ENCODE peak calls at places on chromosomes 6 and 20, in ten cellular contexts. H is HCT116, E is fibroblast of lung, P is mammary epithelial cell, W is kidney, C is heart right ventricle, R is transverse colon, F is ovary, A is ascending aorta, V is IMR-90. K is an unnamed sample.

GRCh38 chr6:135759831-135760230 is 91.7 kb upstream of the PDE7B start:
- DNase-seq in H (peak), E (no peak), P (peak), W (no peak), C (no peak), R (no peak), F (no peak), A (no peak), V (peak), K (no peak)

GRCh38 chr6:2132416-2132815 is 113.0 kb downstream of the GMDS start:
- DNase-seq in H (peak), E (peak), P (peak), W (no peak), C (no peak), R (no peak), F (no peak), A (no peak), V (peak), K (no peak)

GRCh38 chr20:62427172-62428007 is at the start of gene RBBP8NL:
- DNase-seq in H (peak), E (no peak), P (peak), W (peak), C (no peak), R (peak), F (no peak), A (no peak), V (no peak), K (no peak)

GRCh38 chr20:35828434-35828833 is 56.6 kb downstream of the PHF20 start:
- DNase-seq in H (no peak), E (no peak), P (no peak), W (no peak), C (peak), R (peak), F (no peak), A (no peak), V (no peak), K (no peak)

GRCh38 chr6:38346291-38347079 is 293.2 kb downstream of the BTBD9 start:
- DNase-seq in H (no peak), E (peak), P (peak), W (no peak), C (no peak), R (no peak), F (no peak), A (no peak), V (peak), K (no peak)

GRCh38 chr6:7137335-7138106 is 29.8 kb downstream of the RREB1 start:
- DNase-seq in H (no peak), E (peak), P (peak), W (no peak), C (peak), R (peak), F (peak), A (peak), V (peak), K (peak)

GRCh38 chr6:135488023-135488422 is 9.5 kb downstream of the AHI1 start:
- DNase-seq in H (no peak), E (peak), P (peak), W (no peak), C (no peak), R (no peak), F (no peak), A (no peak), V (peak), K (no peak)

GRCh38 chr20:41747226-41747625 is 129.0 kb upstream of the CHD6 start:
- DNase-seq in H (no peak), E (no peak), P (no peak), W (no peak), C (no peak), R (no peak), F (no peak), A (no peak), V (no peak), K (no peak)

GRCh38 chr6:148682990-148683389 is 63.8 kb upstream of the UST start:
- DNase-seq in H (no peak), E (no peak), P (no peak), W (no peak), C (no peak), R (peak), F (no peak), A (no peak), V (no peak), K (no peak)

DNA sequence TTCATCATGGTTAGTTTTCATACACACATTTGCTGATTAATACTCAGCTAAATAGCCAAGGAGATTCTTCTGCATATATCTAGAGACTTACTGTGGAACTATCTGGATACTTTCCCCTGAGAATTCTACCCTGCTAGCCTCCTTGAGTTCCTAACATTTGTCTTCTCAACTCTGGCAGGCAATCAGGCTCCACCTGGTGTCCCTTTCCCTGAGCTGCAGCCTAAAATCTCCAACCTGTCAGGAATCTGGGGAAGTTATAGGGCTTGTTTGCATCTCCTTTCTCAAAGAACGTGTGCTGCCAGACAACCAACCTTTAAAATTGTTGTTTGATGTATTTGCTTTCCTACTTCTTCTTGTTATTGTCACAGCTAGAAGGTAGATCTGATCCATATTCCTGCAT is 73.4 kb downstream of the FUT9 start:
- DNase-seq in H (peak), E (no peak), P (peak), W (no peak), C (no peak), R (no peak), F (no peak), A (no peak), V (no peak), K (no peak)
- TF ChIP-seq CTCF in H (peak), E (no peak), P (peak), W (no peak), C (no peak), R (no peak), F (no peak), A (no peak), V (no peak), K (no peak)

GRCh38 chr6:41640436-41640835 is 2.2 kb downstream of the MDFI start:
- DNase-seq in H (no peak), E (no peak), P (no peak), W (peak), C (no peak), R (no peak), F (no peak), A (no peak), V (no peak), K (no peak)
- H3K4me3 ChIP-seq in H (no peak), E (no peak), P (no peak), W (no peak), C (no peak), R (no peak), F (no peak), A (no peak), V (no peak), K (no peak)

DNA sequence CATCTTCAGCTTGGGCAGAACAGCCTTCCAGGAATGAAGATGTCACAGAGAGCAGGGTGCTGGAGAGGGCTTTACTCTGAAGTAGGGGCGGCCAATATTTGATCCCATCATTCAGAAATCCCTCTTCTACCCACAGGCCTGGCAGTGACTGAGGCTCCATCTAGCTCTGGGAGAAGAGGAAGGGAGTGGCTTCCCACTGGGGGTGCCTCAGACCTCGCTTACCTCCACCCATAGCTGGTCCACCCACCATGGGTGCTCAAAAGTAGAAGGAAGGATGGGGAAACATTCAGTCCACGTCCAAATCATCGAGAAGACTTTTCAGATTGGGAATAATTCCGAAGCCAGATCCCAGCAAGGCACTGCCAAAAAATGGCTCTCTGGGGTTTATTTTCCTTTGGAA is 11.8 kb upstream of the THBD start:
- DNase-seq in H (no peak), E (no peak), P (no peak), W (no peak), C (no peak), R (no peak), F (no peak), A (no peak), V (no peak), K (no peak)
- H3K27ac ChIP-seq in H (no peak), E (peak), P (no peak), W (no peak), C (peak), R (peak), F (peak), A (peak), V (no peak), K (no peak)

DNA sequence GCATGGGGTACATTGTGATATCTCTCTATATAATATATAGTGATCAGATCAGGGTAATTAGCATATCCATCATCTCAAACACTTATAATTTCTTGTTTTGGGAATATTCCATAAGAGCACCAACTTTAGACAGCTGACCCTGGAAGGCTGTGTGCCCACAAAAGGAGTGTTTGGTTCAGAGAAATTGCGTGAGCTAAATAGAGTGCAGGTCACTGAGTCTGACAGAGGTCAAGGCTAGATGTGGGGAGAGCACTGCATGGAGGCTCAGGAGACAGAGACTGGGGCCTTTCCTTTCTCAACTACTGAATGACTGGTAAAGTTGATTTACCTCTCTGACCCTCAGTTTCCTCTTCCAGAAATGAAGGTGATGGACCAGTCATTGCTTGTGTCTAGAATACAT is 114.9 kb upstream of the ADGRF1 start:
- DNase-seq in H (no peak), E (no peak), P (no peak), W (no peak), C (no peak), R (no peak), F (no peak), A (no peak), V (no peak), K (no peak)
- TF ChIP-seq CTCF in H (no peak), E (no peak), P (no peak), W (no peak), C (no peak), R (no peak), F (no peak), A (no peak), V (no peak), K (no peak)

GRCh38 chr20:57964011-57964862 is 254.4 kb upstream of the PMEPA1 start:
- DNase-seq in H (no peak), E (no peak), P (peak), W (no peak), C (peak), R (no peak), F (no peak), A (peak), V (no peak), K (no peak)
- H3K4me3 ChIP-seq in H (no peak), E (no peak), P (no peak), W (no peak), C (no peak), R (no peak), F (no peak), A (no peak), V (no peak), K (no peak)

GRCh38 chr20:5526516-5526915 is 209.8 kb upstream of the PROKR2 start:
- DNase-seq in H (no peak), E (no peak), P (no peak), W (no peak), C (no peak), R (no peak), F (no peak), A (no peak), V (no peak), K (no peak)

GRCh38 chr20:5524886-5525285 is 208.1 kb upstream of the PROKR2 start:
- DNase-seq in H (no peak), E (no peak), P (no peak), W (no peak), C (no peak), R (no peak), F (no peak), A (no peak), V (no peak), K (no peak)

DNA sequence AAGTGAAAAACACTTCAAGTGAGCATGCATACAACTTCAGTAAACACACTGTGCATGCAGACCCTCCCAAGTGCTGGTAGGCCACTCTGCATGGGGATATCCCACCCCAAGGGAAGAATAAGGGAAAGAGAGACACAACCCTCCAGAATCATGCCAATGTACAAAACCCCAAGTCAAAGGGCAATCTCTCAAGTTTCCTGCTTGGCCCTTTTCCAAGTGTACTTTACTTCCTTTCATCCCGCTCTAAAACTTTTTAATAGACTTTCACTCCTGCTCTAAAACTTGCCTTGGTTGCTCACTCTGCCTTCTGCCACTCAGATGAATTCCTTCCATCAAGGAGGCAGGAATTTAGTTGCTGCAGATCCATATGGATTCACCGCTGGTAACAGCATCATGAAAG is 205.7 kb upstream of the PROKR2 start:
- DNase-seq in H (no peak), E (no peak), P (no peak), W (no peak), C (no peak), R (no peak), F (no peak), A (no peak), V (no peak), K (no peak)
- H3K27ac ChIP-seq in H (no peak), E (no peak), P (no peak), W (no peak), C (no peak), R (no peak), F (no peak), A (no peak), V (no peak), K (no peak)

GRCh38 chr6:165231177-165231576 is 78.2 kb downstream of the C6orf118 start:
- DNase-seq in H (no peak), E (no peak), P (no peak), W (no peak), C (no peak), R (no peak), F (no peak), A (no peak), V (no peak), K (no peak)
- TF ChIP-seq CTCF in H (no peak), E (no peak), P (no peak), W (no peak), C (no peak), R (no peak), F (no peak), A (no peak), V (no peak), K (no peak)

DNA sequence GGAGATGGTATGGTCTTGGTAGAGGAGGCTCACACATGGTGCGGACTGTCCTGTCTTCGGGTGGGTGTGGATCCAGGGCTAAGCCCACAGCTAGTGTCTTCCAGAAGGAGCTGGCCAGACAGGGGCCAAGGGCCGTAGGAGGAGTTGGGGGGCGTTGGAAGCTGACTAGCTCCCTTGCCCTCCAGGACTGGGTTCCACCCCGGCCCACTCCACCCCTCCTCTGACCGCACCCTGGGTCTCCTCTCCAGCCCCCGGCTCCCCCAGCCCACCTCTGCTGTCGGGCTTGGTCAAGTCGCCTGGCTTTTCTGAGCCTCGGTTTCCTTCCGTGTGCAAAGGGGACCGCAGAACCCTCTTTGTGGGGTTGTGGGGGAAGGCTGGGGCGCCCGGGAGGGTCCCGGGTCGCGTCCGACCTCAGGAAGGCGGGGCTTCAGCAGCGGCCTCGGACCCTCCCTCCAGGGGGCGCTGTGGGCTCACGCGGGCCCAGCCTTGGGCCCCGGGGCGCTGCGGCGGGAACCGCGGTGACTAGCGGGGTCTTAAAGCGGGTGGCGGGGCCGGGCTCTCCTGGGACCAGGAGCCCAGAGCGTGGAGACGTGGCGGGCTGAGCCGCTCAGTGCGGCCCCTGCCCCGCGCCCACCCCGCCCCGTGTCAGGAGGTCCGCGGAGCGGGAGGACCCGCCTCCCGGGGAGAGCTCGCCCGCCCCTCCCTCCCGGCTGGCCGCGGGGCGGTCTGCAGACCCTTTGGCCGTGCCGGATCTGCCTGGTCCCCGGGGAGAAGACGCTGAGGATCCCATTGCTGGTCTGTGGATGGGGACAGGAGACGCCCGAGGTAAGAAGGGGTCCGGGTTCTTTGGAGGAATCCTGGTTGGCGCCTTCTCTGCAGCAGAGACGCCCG is 5.4 kb downstream of the NPBWR2 start:
- DNase-seq in H (no peak), E (no peak), P (no peak), W (peak), C (no peak), R (peak), F (peak), A (no peak), V (no peak), K (peak)
- H3K4me3 ChIP-seq in H (peak), E (no peak), P (peak), W (no peak), C (peak), R (no peak), F (no peak), A (peak), V (no peak), K (peak)

GRCh38 chr6:30769088-30769852 is 24.9 kb upstream of the IER3 start:
- DNase-seq in H (peak), E (peak), P (peak), W (peak), C (peak), R (peak), F (peak), A (peak), V (peak), K (peak)
- H3K27ac ChIP-seq in H (peak), E (peak), P (peak), W (peak), C (peak), R (peak), F (peak), A (peak), V (peak), K (no peak)

K was measured in CD8-positive, alpha-beta T cell.